ENCODE peak calls at places on chromosomes 3 and 15, in four cellular contexts. N is coronary artery, V is astrocyte, I is B cell. U is an unnamed sample.
A peak's percentile ranks its signal among the peaks of the same experiment; 100 is the strongest.

GRCh38 chr3:185549111-185549510 is 3.3 kb downstream of the LIPH start:
- DNase-seq in V (peak; percentile 98), I (no peak), N (no peak), U (no peak)

GRCh38 chr15:37824717-37825382 is 109.6 kb upstream of the TMCO5A start:
- DNase-seq in I (no peak), N (no peak), V (peak; percentile 97), U (no peak)

GRCh38 chr3:149197669-149198068 is 24.0 kb downstream of the CP start:
- DNase-seq in I (no peak), V (no peak), N (no peak), U (no peak)

GRCh38 chr3:13539285-13539625 is 9.7 kb upstream of the FBLN2 start:
- DNase-seq in N (no peak), I (no peak), V (peak; percentile 79), U (no peak)

GRCh38 chr3:148203263-148204010 is 494.3 kb upstream of the AGTR1 start:
- DNase-seq in I (no peak), N (no peak), V (no peak), U (no peak)

GRCh38 chr3:167228135-167228534 is 152.0 kb downstream of the ZBBX start:
- DNase-seq in I (no peak), N (no peak), V (peak; percentile 84), U (no peak)

GRCh38 chr15:80849308-80849707 is 70.1 kb downstream of the CEMIP start:
- DNase-seq in N (no peak), V (peak; percentile 93), I (no peak), U (no peak)

GRCh38 chr3:52509753-52510328 is 14.7 kb downstream of the STAB1 start:
- DNase-seq in I (no peak), V (no peak), N (no peak), U (no peak)

GRCh38 chr3:188734395-188734794 is 437.4 kb upstream of the TPRG1 start:
- DNase-seq in I (no peak), V (no peak), N (no peak), U (no peak)

GRCh38 chr3:141255864-141256263 is 24.2 kb downstream of the PXYLP1 start:
- DNase-seq in N (no peak), V (no peak), I (no peak), U (peak; percentile 70)
- TF ChIP-seq CTCF in N (no peak), V (no peak), I (no peak), U (peak; percentile 49)

DNA sequence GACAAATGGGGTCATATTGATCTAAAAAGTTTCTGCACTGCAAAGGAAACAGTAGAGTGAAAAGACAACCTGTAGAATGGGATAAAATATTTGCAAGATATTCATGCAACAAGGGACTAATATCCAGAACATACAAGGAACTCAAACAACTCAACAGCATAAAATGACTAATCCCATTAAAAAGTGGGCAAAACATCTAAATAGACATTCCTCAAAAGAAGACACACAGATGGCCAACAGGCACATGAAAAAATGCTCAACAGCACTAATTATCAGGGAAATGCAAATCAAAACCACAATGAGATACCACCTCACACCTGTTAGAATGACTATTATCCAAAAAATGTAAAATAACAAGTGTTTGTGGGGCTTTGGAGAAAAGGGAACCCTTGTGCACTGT is 8.8 kb downstream of the SLC12A8 start:
- DNase-seq in V (no peak), N (no peak), I (no peak), U (no peak)
- TF ChIP-seq CTCF in V (no peak), N (no peak), I (no peak), U (no peak)

GRCh38 chr15:74798388-74799254 is 14.0 kb upstream of the LMAN1L start:
- DNase-seq in I (no peak), N (no peak), V (no peak), U (peak; percentile 33)
- TF ChIP-seq CTCF in I (no peak), N (no peak), V (no peak), U (no peak)

GRCh38 chr3:195011231-195011834 is 259.6 kb downstream of the XXYLT1 start:
- DNase-seq in N (no peak), I (no peak), V (no peak), U (no peak)
- TF ChIP-seq CTCF in N (no peak), I (no peak), V (no peak), U (no peak)

GRCh38 chr3:134449277-134449676 is 36.5 kb downstream of the ANAPC13 start:
- DNase-seq in N (no peak), I (no peak), V (no peak), U (peak; percentile 12)
- TF ChIP-seq CTCF in N (no peak), I (no peak), V (peak; percentile 15), U (no peak)